ENCODE peak calls at places on chromosome 19, in seven cellular contexts. K is adrenal gland; W is PC-3; Y is thoracic aorta; Z is H1; C is CD8-positive, alpha-beta T cell; D is fibroblast of lung. N is an unnamed sample. For H3K4me1, the result is how much of the 10 kb centered on the place peaks cover.

GRCh38 chr19:35995655-35995993 is 636 bp downstream of the SDHAF1 start:
- DNase-seq in K (peak), W (peak), Y (no peak), Z (no peak), C (no peak), D (peak), N (no peak)

GRCh38 chr19:14054099-14054498 is 7.8 kb downstream of the PALM3 start:
- DNase-seq in K (no peak), W (no peak), Y (no peak), Z (no peak), C (no peak), D (no peak), N (no peak)

GRCh38 chr19:55305491-55305890 is 19.6 kb downstream of the TMEM150B start:
- DNase-seq in K (peak), W (peak), Y (no peak), Z (no peak), C (peak), D (no peak), N (no peak)

GRCh38 chr19:43464089-43464775 is 1.2 kb downstream of the LYPD3 start:
- DNase-seq in K (no peak), W (no peak), Y (peak), Z (no peak), C (peak), D (no peak), N (no peak)

GRCh38 chr19:46232029-46232428 is 2.5 kb downstream of the IGFL1 start:
- DNase-seq in K (no peak), W (peak), Y (no peak), Z (no peak), C (no peak), D (no peak), N (no peak)

GRCh38 chr19:36771275-36772231 is 1.1 kb downstream of the ZNF850 start:
- DNase-seq in K (peak), W (peak), Y (peak), Z (peak), C (peak), D (peak), N (peak)

GRCh38 chr19:47729468-47729798 is 15.9 kb upstream of the NOP53 start:
- DNase-seq in K (no peak), W (peak), Y (peak), Z (no peak), C (no peak), D (peak), N (peak)

GRCh38 chr19:37329686-37330085 is 41.2 kb upstream of the ZNF527 start:
- DNase-seq in K (no peak), W (peak), Y (no peak), Z (no peak), C (no peak), D (no peak), N (no peak)

GRCh38 chr19:18790566-18791314 is at the start of gene COMP:
- DNase-seq in K (no peak), W (no peak), Y (no peak), Z (no peak), C (no peak), D (no peak), N (no peak)

GRCh38 chr19:47013041-47013517 is 6.6 kb upstream of the NPAS1 start:
- DNase-seq in K (peak), W (peak), Y (no peak), Z (peak), C (peak), D (peak), N (peak)

GRCh38 chr19:35267818-35268545 is 780 bp upstream of the USF2 start:
- DNase-seq in K (peak), W (peak), Y (no peak), Z (no peak), C (peak), D (peak), N (peak)

GRCh38 chr19:19642506-19643157 is 825 bp downstream of the GMIP start:
- DNase-seq in K (no peak), W (peak), Y (no peak), Z (no peak), C (peak), D (no peak), N (no peak)

GRCh38 chr19:35868172-35868822 is at the start of gene APLP1:
- DNase-seq in K (peak), W (peak), Y (no peak), Z (no peak), C (peak), D (peak), N (peak)

GRCh38 chr19:12095111-12095790 is 30.7 kb downstream of the ZNF844 start:
- DNase-seq in K (no peak), W (no peak), Y (no peak), Z (no peak), C (no peak), D (no peak), N (no peak)

GRCh38 chr19:12093777-12094176 is 29.2 kb downstream of the ZNF844 start:
- DNase-seq in K (no peak), W (no peak), Y (no peak), Z (no peak), C (no peak), D (no peak), N (no peak)

GRCh38 chr19:12085074-12085818 is 20.7 kb downstream of the ZNF844 start:
- DNase-seq in K (no peak), W (no peak), Y (no peak), Z (no peak), C (no peak), D (no peak), N (no peak)

GRCh38 chr19:12092065-12092867 is 27.7 kb downstream of the ZNF844 start:
- DNase-seq in K (peak), W (peak), Y (peak), Z (peak), C (peak), D (peak), N (peak)

DNA sequence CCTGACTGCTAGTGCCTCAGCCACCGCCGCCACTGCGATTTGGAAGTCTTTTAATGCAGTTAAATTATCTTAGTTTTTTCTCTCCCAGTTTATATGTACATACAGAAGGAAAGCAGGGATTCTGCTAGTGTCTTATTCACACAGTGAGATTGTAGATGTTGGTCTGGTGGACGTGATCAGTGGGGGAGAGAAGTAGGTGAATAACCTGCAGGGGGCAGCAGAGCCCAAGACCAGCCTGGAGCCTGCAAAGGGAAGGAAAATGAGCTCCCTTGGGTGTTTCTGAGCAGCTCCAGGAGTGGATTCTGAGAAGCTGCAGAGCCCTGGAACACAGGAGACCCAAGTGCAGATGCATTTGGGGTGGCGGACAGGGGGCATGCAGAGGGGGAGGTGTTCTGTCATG is 26.3 kb downstream of the ZNF844 start:
- DNase-seq in K (peak), W (peak), Y (peak), Z (no peak), C (peak), D (peak), N (peak)
- TF ChIP-seq CTCF in K (peak), W (peak), Y (peak), Z (peak), C (peak), D (peak), N (peak)

DNA sequence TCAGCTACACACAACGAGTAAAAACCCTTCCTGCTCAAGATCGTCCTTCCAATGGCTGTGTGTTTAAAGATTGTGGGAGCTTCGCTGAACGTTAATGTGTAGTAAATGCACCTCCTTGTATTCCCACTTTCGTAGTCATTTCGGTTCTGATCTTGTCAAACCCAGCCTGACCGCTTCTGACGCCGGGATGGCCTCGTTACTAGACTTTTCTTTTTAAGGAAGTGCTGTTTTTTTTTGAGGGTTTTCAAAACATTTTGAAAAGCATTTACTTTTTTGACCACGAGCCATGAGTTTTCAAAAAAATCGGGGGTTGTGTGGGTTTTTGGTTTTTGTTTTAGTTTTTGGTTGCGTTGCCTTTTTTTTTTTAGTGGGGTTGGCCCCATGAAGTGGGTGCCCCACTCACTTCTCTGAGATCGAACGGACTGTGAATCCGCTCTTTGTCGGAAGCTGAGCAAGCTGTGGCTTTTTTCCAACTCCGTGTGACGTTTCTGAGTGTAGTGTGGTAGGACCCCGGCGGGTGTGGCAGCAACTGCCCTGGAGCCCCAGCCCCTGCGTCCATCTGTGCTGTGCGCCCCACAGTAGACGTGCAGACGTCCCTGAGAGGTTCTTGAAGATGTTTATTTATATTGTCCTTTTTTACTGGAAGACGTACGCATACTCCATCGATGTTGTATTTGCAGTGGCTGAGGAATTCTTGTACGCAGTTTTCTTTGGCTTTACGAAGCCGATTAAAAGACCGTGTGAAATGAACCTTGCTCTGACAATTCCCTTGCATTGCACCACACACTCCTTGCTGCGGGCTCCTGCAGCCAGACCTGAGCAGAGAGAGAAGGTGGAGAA is 2.7 kb upstream of the FAM174C start:
- DNase-seq in K (no peak), W (no peak), Y (no peak), Z (no peak), C (no peak), D (no peak), N (no peak)
- H3K4me1 ChIP-seq in K (half or more), W (half or more), Y (half or more), Z (under half), C (half or more), D (under half), N (half or more)

DNA sequence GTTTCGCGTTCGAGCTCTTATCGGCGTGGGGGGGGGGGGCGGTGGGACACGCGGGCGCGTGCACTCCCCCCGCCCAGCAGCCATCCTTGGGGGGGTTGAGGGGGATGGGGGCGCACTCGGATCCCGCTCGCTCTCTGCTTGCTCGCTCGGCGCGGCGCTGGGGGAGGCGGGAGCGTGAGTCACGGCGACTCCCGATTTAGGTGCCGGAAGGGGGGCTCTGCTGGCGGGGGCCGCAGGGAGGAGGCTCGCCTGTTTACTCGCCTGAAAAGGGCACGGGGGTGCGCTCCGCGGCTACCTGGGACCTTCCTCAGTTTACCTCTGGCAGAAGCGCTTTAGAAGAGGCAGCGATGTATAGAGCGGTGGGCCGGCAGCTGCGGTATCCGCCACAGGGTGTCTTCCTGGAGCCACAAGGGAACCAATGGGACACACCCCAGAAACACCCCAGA is 1.1 kb upstream of the PDE4A start:
- DNase-seq in K (no peak), W (no peak), Y (no peak), Z (no peak), C (no peak), D (peak), N (no peak)
- TF ChIP-seq CTCF in K (no peak), W (no peak), Y (no peak), Z (no peak), C (no peak), D (no peak), N (no peak)

GRCh38 chr19:41410655-41411054 is 13.0 kb downstream of the BCKDHA start:
- DNase-seq in K (no peak), W (no peak), Y (no peak), Z (no peak), C (no peak), D (no peak), N (no peak)
- H3K4me1 ChIP-seq in K (under half), W (under half), Y (under half), Z (under half), C (under half), D (under half), N (under half)

DNA sequence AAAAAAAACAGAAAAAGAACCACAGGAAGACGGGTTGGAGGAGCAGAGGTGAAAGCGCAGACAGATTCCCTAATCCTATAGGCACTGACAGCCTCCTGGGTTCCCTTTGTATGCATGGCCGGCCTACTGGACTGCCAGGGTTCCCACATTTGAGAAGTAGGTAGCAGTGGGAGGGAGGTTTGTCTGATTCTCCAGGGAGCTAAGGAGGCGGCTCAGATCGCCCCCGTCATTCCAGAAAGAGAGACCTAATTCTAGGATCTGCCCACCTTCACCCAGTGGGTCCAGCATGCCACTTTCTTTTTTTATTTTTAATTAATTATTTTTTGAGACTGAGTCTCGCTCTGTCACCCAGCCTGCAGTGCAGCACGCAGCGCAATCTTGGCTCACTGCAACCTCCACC is 9.7 kb upstream of the CCL25 start:
- DNase-seq in K (no peak), W (no peak), Y (no peak), Z (no peak), C (no peak), D (no peak), N (no peak)
- TF ChIP-seq CTCF in K (no peak), W (no peak), Y (no peak), Z (no peak), C (no peak), D (no peak), N (no peak)